ENCODE peak calls at places on chromosomes 6 and 20, in five cellular contexts. U is A549, F is kidney, M is breast epithelium, Q is cardiac muscle cell. T is an unnamed sample.

GRCh38 chr20:55540013-55540412 is 465.3 kb downstream of the CBLN4 start:
- DNase-seq in Q (no peak), F (no peak), M (no peak), U (no peak), T (no peak)

GRCh38 chr20:5481872-5482271 is 165.1 kb upstream of the PROKR2 start:
- DNase-seq in Q (no peak), U (no peak), F (no peak), M (no peak), T (no peak)

GRCh38 chr20:46056970-46057855 is 28.2 kb downstream of the SLC12A5 start:
- DNase-seq in U (no peak), M (no peak), Q (peak; percentile 86), F (no peak), T (peak; percentile 54)

GRCh38 chr6:168640738-168641137 is 199.8 kb downstream of the SMOC2 start:
- DNase-seq in F (no peak), U (no peak), M (no peak), Q (no peak), T (no peak)

GRCh38 chr6:32154514-32155161 is 697 bp downstream of the PPT2 start:
- DNase-seq in F (peak; percentile 90), M (peak; percentile 69), Q (peak; percentile 84), U (peak; percentile 69), T (peak; percentile 67)

GRCh38 chr20:63037669-63038268 is 31.0 kb upstream of the BHLHE23 start:
- DNase-seq in Q (no peak), U (no peak), M (no peak), F (peak; percentile 19), T (peak; percentile 28)

GRCh38 chr20:23646106-23646958 is 8.6 kb upstream of the CST3 start:
- DNase-seq in Q (no peak), F (no peak), M (no peak), U (no peak), T (no peak)

GRCh38 chr6:144297498-144298166 is 12.5 kb downstream of the UTRN start:
- DNase-seq in M (no peak), U (no peak), F (no peak), Q (peak; percentile 22), T (no peak)

GRCh38 chr6:69883551-69883950 is 17.2 kb downstream of the COL19A1 start:
- DNase-seq in U (no peak), Q (no peak), M (no peak), F (no peak), T (no peak)

GRCh38 chr20:56195946-56196345 is 52.6 kb upstream of the MC3R start:
- DNase-seq in U (no peak), F (no peak), Q (no peak), M (no peak), T (no peak)

GRCh38 chr6:163085861-163086562 is 328.5 kb upstream of the QKI start:
- DNase-seq in U (no peak), F (no peak), Q (peak; percentile 62), M (no peak), T (no peak)

GRCh38 chr6:138562691-138563090 is 63.4 kb upstream of the NHSL1 start:
- DNase-seq in M (no peak), U (no peak), F (no peak), Q (no peak), T (no peak)

GRCh38 chr20:39910536-39910935 is 778.5 kb downstream of the MAFB start:
- DNase-seq in U (no peak), F (no peak), Q (no peak), M (no peak), T (peak; percentile 43)

GRCh38 chr20:58087567-58087858 is 140.9 kb downstream of the ANKRD60 start:
- DNase-seq in U (no peak), M (no peak), F (no peak), Q (no peak), T (no peak)
- TF ChIP-seq CTCF in U (no peak), M (no peak), F (no peak), Q (no peak), T (peak; percentile 0)

GRCh38 chr6:35678814-35679213 is 9.9 kb downstream of the FKBP5 start:
- DNase-seq in Q (no peak), U (no peak), F (no peak), M (no peak), T (no peak)
- H3K27ac ChIP-seq in Q (no peak overlapping the region), U (no peak overlapping the region), F (no peak overlapping the region), M (no peak overlapping the region), T (no peak overlapping the region)

GRCh38 chr20:32598606-32599005 is 13.5 kb upstream of the NOL4L start:
- DNase-seq in F (no peak), M (no peak), Q (no peak), U (no peak), T (no peak)
- H3K4me3 ChIP-seq in F (no peak overlapping the region), M (no peak overlapping the region), Q (no peak overlapping the region), U (no peak overlapping the region), T (no peak overlapping the region)

DNA sequence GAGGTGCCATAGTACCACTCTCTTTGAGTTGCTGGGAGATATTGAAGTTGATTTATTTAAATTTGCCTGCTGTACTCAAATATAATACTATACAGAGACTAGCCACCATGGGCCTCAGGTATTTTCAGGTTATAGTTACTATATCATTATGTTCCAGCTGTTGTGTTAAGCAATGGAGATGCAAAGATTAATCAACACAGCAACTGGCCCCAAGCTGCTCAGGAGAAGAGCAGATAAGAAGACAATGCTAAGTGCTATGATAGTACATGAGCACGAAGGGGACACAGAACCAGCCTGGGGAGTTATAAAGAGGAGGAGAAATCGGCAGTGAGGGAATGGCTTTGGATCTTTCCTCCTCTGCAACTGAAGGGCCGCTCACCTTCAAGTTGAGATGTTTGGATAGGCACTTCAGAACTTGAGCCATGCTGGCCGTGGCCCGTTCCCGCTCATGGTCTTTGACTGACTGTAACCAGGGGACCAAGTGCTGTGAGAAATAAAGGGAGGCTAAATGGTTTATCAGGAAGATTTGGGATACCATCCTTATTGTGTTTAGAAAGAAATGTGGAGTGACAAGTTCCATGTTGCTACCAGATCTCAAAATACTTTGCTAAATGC is 24.3 kb upstream of the RPN2 start:
- DNase-seq in M (no peak), U (no peak), F (no peak), Q (no peak), T (no peak)
- TF ChIP-seq CTCF in M (no peak), U (no peak), F (no peak), Q (no peak), T (no peak)

GRCh38 chr6:33785766-33786165 is 3.2 kb downstream of the LEMD2 start:
- DNase-seq in F (no peak), U (no peak), M (no peak), Q (no peak), T (no peak)
- H3K27ac ChIP-seq in F (no peak overlapping the region), U (no peak overlapping the region), M (no peak overlapping the region), Q (no peak overlapping the region), T (no peak overlapping the region)

DNA sequence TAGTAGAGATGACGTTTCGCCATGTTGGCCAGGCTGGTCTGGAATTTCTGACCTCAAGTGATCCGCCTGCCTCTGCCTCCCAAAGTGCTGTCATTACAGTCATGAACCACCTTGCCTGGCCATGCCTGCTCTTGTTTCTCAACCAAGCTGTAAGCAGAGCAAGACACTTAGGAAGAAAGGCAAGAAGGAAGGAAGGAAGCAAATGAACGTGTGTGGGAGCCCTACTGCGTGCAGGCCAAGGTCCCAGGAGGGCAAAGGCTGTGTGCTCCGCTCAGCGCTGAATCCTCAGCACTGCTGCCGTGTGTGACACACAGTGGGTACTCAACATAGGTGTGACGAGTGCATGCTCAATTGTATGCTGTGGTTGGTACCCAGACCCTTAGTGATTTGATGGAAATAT is 47.4 kb downstream of the SULF2 start:
- DNase-seq in M (no peak), Q (no peak), U (no peak), F (no peak), T (no peak)
- H3K4me3 ChIP-seq in M (no peak overlapping the region), Q (no peak overlapping the region), U (no peak overlapping the region), F (no peak overlapping the region), T (no peak overlapping the region)

GRCh38 chr6:151403919-151404308 is 12.6 kb upstream of the ZBTB2 start:
- DNase-seq in U (no peak), Q (no peak), F (no peak), M (no peak), T (no peak)

GRCh38 chr6:151400473-151400872 is 9.1 kb upstream of the ZBTB2 start:
- DNase-seq in U (no peak), Q (no peak), M (no peak), F (no peak), T (no peak)

GRCh38 chr6:151402228-151402627 is 10.9 kb upstream of the ZBTB2 start:
- DNase-seq in F (no peak), Q (no peak), U (no peak), M (no peak), T (no peak)

DNA sequence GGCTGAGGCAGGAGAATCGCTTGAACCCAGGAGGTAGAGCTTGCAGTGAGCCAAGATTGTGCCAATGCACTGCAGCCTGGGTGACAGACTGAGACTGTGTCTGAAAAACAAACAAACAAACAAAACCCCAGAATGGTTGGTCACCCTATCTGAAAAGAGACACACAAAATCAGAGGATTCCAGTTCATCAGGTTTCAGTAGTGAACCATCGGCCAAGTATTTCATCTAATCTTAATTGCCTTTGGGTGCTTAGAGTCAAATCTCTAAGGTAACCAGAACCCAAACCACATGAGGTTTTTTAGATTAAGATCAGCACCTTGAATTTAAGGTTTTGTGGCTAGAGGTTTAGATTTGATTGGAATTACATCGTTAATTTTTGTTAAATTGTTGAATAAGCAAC is 8.3 kb upstream of the ZBTB2 start:
- DNase-seq in Q (no peak), U (no peak), M (no peak), F (no peak), T (no peak)
- TF ChIP-seq CTCF in Q (no peak), U (no peak), M (no peak), F (no peak), T (no peak)

T was measured in lower lobe of right lung.